ENCODE peak calls at places on chromosomes 16 and 17, in four cellular contexts. W, I, O and C are unnamed samples.
A peak's percentile ranks its signal among the peaks of the same experiment; 100 is the strongest.

GRCh38 chr17:52389632-52390031 is 231.1 kb upstream of the CA10 start:
- DNase-seq in O (no peak), I (no peak), W (no peak), C (no peak)

GRCh38 chr16:2968368-2968737 is 795 bp upstream of the PAQR4 start:
- DNase-seq in W (no peak), I (peak; percentile 72), O (no peak), C (no peak)

GRCh38 chr17:79528592-79529125 is 82.2 kb downstream of the RBFOX3 start:
- DNase-seq in I (no peak), O (no peak), W (no peak), C (no peak)

GRCh38 chr17:869067-869466 is 86.9 kb downstream of the MRM3 start:
- DNase-seq in O (no peak), I (peak; percentile 48), W (peak; percentile 93), C (no peak)

GRCh38 chr16:55993088-55993487 is 117.9 kb upstream of the CES5A start:
- DNase-seq in W (no peak), O (no peak), I (no peak), C (no peak)

GRCh38 chr16:5900046-5900445 is 802.5 kb upstream of the EEF2KMT start:
- DNase-seq in I (no peak), W (no peak), O (no peak), C (no peak)

GRCh38 chr16:3915438-3916250 is 35.1 kb upstream of the CREBBP start:
- DNase-seq in W (no peak), I (no peak), O (no peak), C (no peak)

GRCh38 chr17:75526555-75527270 is 1.2 kb downstream of the LLGL2 start:
- DNase-seq in W (no peak), I (peak; percentile 84), O (no peak), C (peak; percentile 75)

GRCh38 chr17:49898547-49899490 is 51.0 kb upstream of the TAC4 start:
- DNase-seq in O (no peak), I (no peak), W (no peak), C (no peak)

GRCh38 chr17:49687878-49688491 is 10.1 kb upstream of the SPOP start:
- DNase-seq in O (no peak), W (no peak), I (no peak), C (peak; percentile 47)

GRCh38 chr17:64073771-64074703 is 53.6 kb upstream of the ICAM2 start:
- DNase-seq in O (no peak), I (no peak), W (no peak), C (no peak)

GRCh38 chr17:45342871-45343526 is 26.2 kb upstream of the MAP3K14 start:
- DNase-seq in O (no peak), W (peak; percentile 28), I (no peak), C (peak; percentile 21)

GRCh38 chr17:31584436-31585279 is 193.2 kb downstream of the RAB11FIP4 start:
- DNase-seq in W (no peak), I (no peak), O (no peak), C (no peak)

GRCh38 chr17:31585280-31585630 is 193.8 kb downstream of the RAB11FIP4 start:
- DNase-seq in W (no peak), I (no peak), O (no peak), C (peak; percentile 58)

GRCh38 chr17:31581491-31581890 is 190.0 kb downstream of the RAB11FIP4 start:
- DNase-seq in O (no peak), I (no peak), W (peak; percentile 91), C (no peak)

GRCh38 chr17:31582151-31582907 is 190.9 kb downstream of the RAB11FIP4 start:
- DNase-seq in W (peak; percentile 87), I (peak; percentile 20), O (peak; percentile 64), C (peak; percentile 88)

GRCh38 chr17:31583795-31584340 is 192.4 kb downstream of the RAB11FIP4 start:
- DNase-seq in W (no peak), O (no peak), I (no peak), C (no peak)
- H3K36me3 ChIP-seq in W (no peaks in the 10 kb centered on the region), O (no peaks in the 10 kb centered on the region), I (no peaks in the 10 kb centered on the region), C (no peaks in the 10 kb centered on the region)

GRCh38 chr17:7295230-7296180 is 1.1 kb upstream of the YBX2 start:
- DNase-seq in W (no peak), I (peak; percentile 38), O (no peak), C (no peak)

GRCh38 chr17:7294614-7295153 is at the start of gene YBX2:
- DNase-seq in W (no peak), I (peak; percentile 94), O (peak; percentile 87), C (peak; percentile 89)

GRCh38 chr17:7293821-7294613 is 422 bp downstream of the YBX2 start:
- DNase-seq in W (peak; percentile 61), O (no peak), I (peak; percentile 94), C (no peak)

GRCh38 chr17:7293131-7293557 is 1.3 kb downstream of the YBX2 start:
- DNase-seq in W (peak; percentile 64), O (no peak), I (no peak), C (no peak)

GRCh38 chr17:7296189-7296861 is 1.9 kb upstream of the YBX2 start:
- DNase-seq in I (peak; percentile 83), O (peak; percentile 86), W (peak; percentile 94), C (peak; percentile 94)
- H3K27ac ChIP-seq in I (no peak overlapping the region), O (no peak overlapping the region), W (peak overlapping the region; percentile 29), C (no peak overlapping the region)

GRCh38 chr17:39507511-39507910 is 46.2 kb downstream of the CDK12 start:
- DNase-seq in I (no peak), O (no peak), W (no peak), C (no peak)

GRCh38 chr17:39517224-39517623 is 55.9 kb downstream of the CDK12 start:
- DNase-seq in I (no peak), O (no peak), W (no peak), C (no peak)

GRCh38 chr17:39508987-39509386 is 47.7 kb downstream of the CDK12 start:
- DNase-seq in W (no peak), O (no peak), I (no peak), C (no peak)

GRCh38 chr17:39513915-39514314 is 52.6 kb downstream of the CDK12 start:
- DNase-seq in O (no peak), W (no peak), I (no peak), C (no peak)

DNA sequence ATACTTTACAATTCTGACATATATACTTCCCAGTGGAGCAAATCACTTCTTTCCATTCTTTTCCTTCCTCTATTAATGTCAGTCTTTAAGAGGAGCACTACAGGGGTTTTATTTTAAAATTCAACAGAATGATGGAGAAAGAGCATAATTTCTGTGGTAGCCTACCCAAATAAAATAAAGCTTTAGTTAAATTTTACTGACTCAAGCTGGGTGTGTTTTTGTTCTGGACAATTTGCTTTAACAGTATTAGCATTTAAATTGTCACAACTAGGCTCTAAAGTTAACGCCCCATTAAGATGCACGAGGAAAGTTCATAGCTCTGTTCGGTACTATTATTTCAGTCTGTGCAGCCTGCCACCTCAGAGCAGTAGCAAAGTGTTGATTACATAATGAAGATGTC is 52.0 kb downstream of the CDK12 start:
- DNase-seq in W (no peak), O (no peak), I (no peak), C (no peak)
- H3K36me3 ChIP-seq in W (peaks cover 55% of the 10 kb centered on the region), O (peaks cover 91% of the 10 kb centered on the region), I (peaks cover 8% of the 10 kb centered on the region), C (peaks cover 82% of the 10 kb centered on the region)

GRCh38 chr17:17716837-17717523 is 35.7 kb downstream of the RAI1 start:
- DNase-seq in W (no peak), O (no peak), I (no peak), C (no peak)
- H3K27ac ChIP-seq in W (no peak overlapping the region), O (no peak overlapping the region), I (no peak overlapping the region), C (no peak overlapping the region)

GRCh38 chr17:9821921-9822320 is at the start of gene GSG1L2:
- DNase-seq in I (no peak), W (no peak), O (no peak), C (no peak)
- H3K36me3 ChIP-seq in I (no peaks in the 10 kb centered on the region), W (no peaks in the 10 kb centered on the region), O (no peaks in the 10 kb centered on the region), C (no peaks in the 10 kb centered on the region)

DNA sequence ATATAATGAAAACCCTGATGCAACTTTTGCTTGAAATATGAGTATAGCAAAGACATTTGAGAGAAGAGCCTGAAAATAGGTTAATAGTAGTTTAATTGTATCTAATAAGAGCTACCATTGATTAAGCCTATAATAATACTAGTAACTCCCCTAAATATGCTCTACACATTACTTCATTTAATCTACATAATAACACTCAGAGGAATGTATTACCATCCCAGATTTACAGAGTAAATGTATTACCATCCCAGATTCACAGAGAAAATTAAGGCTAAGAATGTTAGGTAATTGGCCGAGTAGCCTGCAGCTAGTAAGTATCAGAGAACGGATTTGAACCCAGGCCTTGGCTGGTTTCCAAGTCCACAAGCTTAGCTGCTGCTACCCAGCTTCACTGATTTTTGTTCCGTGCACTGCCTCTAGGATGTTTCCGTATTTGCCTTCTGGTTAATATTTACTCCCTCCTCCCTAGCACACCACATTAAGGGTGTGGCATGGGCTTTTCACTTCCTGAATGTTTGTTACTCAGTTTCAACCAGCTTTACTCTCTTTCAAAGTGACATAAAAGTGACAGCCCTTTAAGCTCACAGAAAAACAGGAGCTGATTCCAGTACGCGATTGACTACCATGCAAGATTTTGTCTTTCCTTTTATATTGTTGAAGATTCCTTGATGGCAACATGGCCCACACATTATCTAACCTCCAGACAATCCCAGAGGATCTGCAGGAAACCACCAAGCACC is 26.6 kb upstream of the TOX3 start:
- DNase-seq in O (peak; percentile 57), W (no peak), I (peak; percentile 83), C (no peak)
- H3K27ac ChIP-seq in O (peak overlapping the region; percentile 81), W (no peak overlapping the region), I (peak overlapping the region; percentile 83), C (no peak overlapping the region)

DNA sequence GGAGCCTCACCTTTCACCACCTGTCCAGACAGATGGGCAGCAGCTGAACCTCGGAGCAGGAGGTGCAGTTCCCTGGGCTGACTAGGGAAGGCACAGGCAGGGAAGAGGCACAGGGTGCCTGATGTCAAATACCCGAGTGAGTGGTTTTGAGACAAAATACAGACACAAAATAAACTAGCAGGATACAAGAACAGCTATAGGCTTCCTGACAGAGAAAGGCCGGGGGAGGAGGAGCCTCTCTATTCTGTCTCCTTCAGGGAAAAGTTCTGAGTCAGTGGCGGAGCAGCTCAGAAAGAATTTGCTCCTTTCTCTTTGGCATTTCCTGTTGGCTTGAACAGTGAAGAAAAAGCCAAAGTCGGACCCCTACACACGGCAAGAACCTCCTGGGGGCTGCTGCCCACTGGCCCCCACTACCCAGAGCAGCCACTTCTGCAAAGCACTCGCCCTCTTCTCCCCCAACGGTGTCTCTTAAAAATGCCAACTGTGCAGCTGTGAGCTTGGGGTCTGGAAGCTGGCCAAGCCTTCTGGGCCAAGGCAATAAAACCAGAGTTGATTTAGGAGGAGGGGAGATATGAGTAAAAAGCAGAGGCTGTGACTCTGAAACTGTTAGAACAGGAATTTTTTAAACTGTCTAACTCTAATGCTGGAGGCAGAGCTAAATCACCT is 14.4 kb upstream of the FAAP100 start:
- DNase-seq in I (peak; percentile 84), O (peak; percentile 77), W (peak; percentile 86), C (no peak)
- H3K36me3 ChIP-seq in I (peaks cover 21% of the 10 kb centered on the region), O (peaks cover 80% of the 10 kb centered on the region), W (peaks cover 54% of the 10 kb centered on the region), C (peaks cover 79% of the 10 kb centered on the region)

GRCh38 chr16:67238278-67238575 is 9.1 kb downstream of the FHOD1 start:
- DNase-seq in O (no peak), W (no peak), I (no peak), C (no peak)

GRCh38 chr16:67242138-67242730 is 5.0 kb downstream of the FHOD1 start:
- DNase-seq in W (no peak), O (no peak), I (no peak), C (peak; percentile 77)

GRCh38 chr16:67241008-67241900 is 6.0 kb downstream of the FHOD1 start:
- DNase-seq in W (peak; percentile 87), O (peak; percentile 50), I (peak; percentile 81), C (peak; percentile 83)

GRCh38 chr16:67238806-67239470 is 8.3 kb downstream of the FHOD1 start:
- DNase-seq in W (no peak), I (no peak), O (peak; percentile 19), C (peak; percentile 42)

DNA sequence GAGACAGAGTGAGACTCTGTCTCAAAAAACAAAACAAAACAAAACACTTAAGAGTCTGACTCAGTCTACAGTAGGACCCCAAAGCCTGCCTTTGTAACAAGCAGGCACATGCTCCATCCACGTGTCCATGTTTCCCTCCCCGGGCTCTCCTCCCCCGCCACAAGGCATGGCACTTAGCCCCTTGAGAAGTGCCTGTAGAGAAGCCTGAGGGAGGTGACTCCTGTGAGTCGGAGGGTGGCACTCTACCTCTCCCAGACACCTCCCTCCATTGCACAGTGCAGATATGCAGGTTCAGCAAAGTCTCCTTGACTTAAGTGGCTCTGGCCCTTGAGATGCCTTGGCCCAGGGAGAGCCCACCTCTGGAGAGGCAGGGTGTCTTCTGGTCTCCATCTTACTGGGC is 6.8 kb downstream of the FHOD1 start:
- DNase-seq in W (no peak), O (peak; percentile 11), I (no peak), C (peak; percentile 46)
- H3K27ac ChIP-seq in W (peak overlapping the region; percentile 65), O (no peak overlapping the region), I (peak overlapping the region; percentile 91), C (peak overlapping the region; percentile 92)